ENCODE peak calls at places on chromosomes 11 and 22, in seven cellular contexts. R is stimulated activated CD8-positive, alpha-beta memory T cell treated with anti-CD3 and anti-CD28 coated beads, Interleukin-7, amount 100 ng/mL, for 4 hours; U is globus pallidus; Z is activated T-cell treated with anti-CD3 and anti-CD28 coated beads, Interleukin-2, amount 50 U/mL, for 72 hours; Q is occipital lobe; F is stromal cell of bone marrow; G is PC-3. C is an unnamed sample.

GRCh38 chr22:46737976-46738641 is at the start of gene CERK:
- DNase-seq in R (peak; percentile 72), G (peak; percentile 35), F (peak; percentile 60), U (peak; percentile 78), Q (peak; percentile 50), Z (peak; percentile 75), C (peak; percentile 81)

GRCh38 chr11:72391638-72392423 is 42.5 kb downstream of the CLPB start:
- DNase-seq in G (no peak), Q (no peak), F (no peak), Z (no peak), R (no peak), U (no peak), C (no peak)

GRCh38 chr22:31605851-31606585 is 56.0 kb downstream of the PISD start:
- DNase-seq in U (no peak), Q (peak; percentile 29), Z (no peak), R (no peak), G (no peak), F (no peak), C (no peak)

GRCh38 chr11:123054301-123055065 is 7.5 kb downstream of the HSPA8 start:
- DNase-seq in G (peak; percentile 89), Z (no peak), R (no peak), U (peak; percentile 79), Q (no peak), F (peak; percentile 45), C (peak; percentile 88)

GRCh38 chr11:69661413-69661715 is 13.8 kb downstream of the LTO1 start:
- DNase-seq in G (no peak), R (no peak), Z (no peak), Q (no peak), U (no peak), F (no peak), C (no peak)

GRCh38 chr11:114921697-114922096 is 243.4 kb downstream of the NXPE2 start:
- DNase-seq in F (no peak), R (no peak), Z (no peak), G (no peak), U (no peak), Q (no peak), C (no peak)

GRCh38 chr11:68026391-68027105 is 3.9 kb upstream of the NDUFS8 start:
- DNase-seq in F (no peak), U (no peak), G (no peak), R (no peak), Q (no peak), Z (no peak), C (no peak)

GRCh38 chr22:20582520-20583361 is 75.3 kb downstream of the MED15 start:
- DNase-seq in R (no peak), Z (no peak), Q (no peak), F (no peak), U (no peak), G (no peak), C (no peak)

GRCh38 chr11:71206186-71206585 is 46.2 kb downstream of the SHANK2 start:
- DNase-seq in G (no peak), U (no peak), Z (no peak), R (no peak), Q (no peak), F (no peak), C (no peak)

GRCh38 chr11:101860694-101861371 is 54.0 kb upstream of the CEP126 start:
- DNase-seq in U (peak; percentile 11), F (peak; percentile 58), Q (no peak), R (no peak), Z (peak; percentile 16), G (peak; percentile 90), C (peak; percentile 38)

GRCh38 chr22:36374603-36375024 is 13.2 kb downstream of the MYH9 start:
- DNase-seq in G (peak; percentile 84), Q (no peak), R (peak; percentile 65), Z (peak; percentile 76), U (no peak), F (no peak), C (no peak)

GRCh38 chr11:60182546-60183330 is at the start of gene MS4A6A:
- DNase-seq in G (no peak), Z (no peak), F (no peak), U (no peak), R (no peak), Q (no peak), C (no peak)

GRCh38 chr11:107916671-107917241 is 11.5 kb upstream of the RAB39A start:
- DNase-seq in G (peak; percentile 57), Z (peak; percentile 45), F (no peak), R (no peak), Q (no peak), U (peak; percentile 5), C (no peak)

GRCh38 chr22:36027579-36027959 is 1.1 kb downstream of the RBFOX2 start:
- DNase-seq in Q (no peak), U (peak; percentile 24), Z (no peak), R (no peak), G (peak; percentile 1), F (no peak), C (peak; percentile 33)

C was measured in midbrain.